ENCODE peak calls at places on chromosomes 2 and 18, in five cellular contexts. G is HFF-Myc; C is mesendoderm; N is putamen; A is activated CD8-positive, alpha-beta memory T cell treated with anti-CD3 and anti-CD28 coated beads for 24 hours. I is an unnamed sample.

GRCh38 chr2:3223080-3223923 is 154.3 kb downstream of the EIPR1 start:
- DNase-seq in A (peak; percentile 89), N (no peak), G (no peak), C (no peak), I (no peak)

GRCh38 chr2:63872571-63873328 is 31.1 kb downstream of the UGP2 start:
- DNase-seq in N (no peak), C (no peak), A (no peak), G (no peak), I (no peak)

GRCh38 chr2:110219496-110220192 is 7.3 kb upstream of the MTLN start:
- DNase-seq in C (no peak), N (no peak), A (no peak), G (peak; percentile 29), I (no peak)

GRCh38 chr2:144183744-144184143 is 336.2 kb downstream of the ZEB2 start:
- DNase-seq in C (peak; percentile 13), N (no peak), A (peak; percentile 81), G (peak; percentile 98), I (peak; percentile 16)

GRCh38 chr2:106789185-106789584 is 96.8 kb downstream of the ST6GAL2 start:
- DNase-seq in A (no peak), G (no peak), C (peak; percentile 42), N (no peak), I (no peak)

GRCh38 chr18:33469699-33470098 is 29.2 kb upstream of the CCDC178 start:
- DNase-seq in N (no peak), C (no peak), A (no peak), G (no peak), I (no peak)

GRCh38 chr2:45072862-45073237 is 63.6 kb upstream of the SIX2 start:
- DNase-seq in N (no peak), A (no peak), G (no peak), C (no peak), I (no peak)

GRCh38 chr2:54084600-54084999 is 30.8 kb upstream of the ACYP2 start:
- DNase-seq in A (no peak), C (peak; percentile 33), N (no peak), G (no peak), I (peak; percentile 18)

GRCh38 chr2:20617892-20618467 is 32.9 kb downstream of the HS1BP3 start:
- DNase-seq in N (peak; percentile 98), A (no peak), C (no peak), G (peak; percentile 88), I (no peak)